ENCODE peak calls at places on chromosomes 4 and X, in ten cellular contexts. Z, V, W, P, R, Y, H, F, E and C are unnamed samples.

GRCh38 chr4:121597346-121597934 is 99.3 kb downstream of the ANXA5 start:
- DNase-seq in Y (no peak), E (no peak), P (peak; percentile 91), H (no peak), W (no peak), F (no peak), V (no peak), Z (no peak), R (peak; percentile 5), C (no peak)

GRCh38 chrX:134622813-134623185 is 35.5 kb downstream of the PLAC1 start:
- DNase-seq in R (no peak), V (no peak), H (no peak), P (peak; percentile 61), E (no peak), F (no peak), W (no peak), Z (no peak), Y (no peak), C (no peak)

GRCh38 chrX:3522016-3522690 is 175.7 kb upstream of the MXRA5 start:
- DNase-seq in Z (no peak), F (no peak), P (no peak), W (no peak), H (no peak), R (peak; percentile 82), Y (no peak), E (no peak), V (no peak), C (no peak)

GRCh38 chrX:73765776-73766465 is 202.9 kb downstream of the CHIC1 start:
- DNase-seq in P (no peak), Y (no peak), R (no peak), H (no peak), F (no peak), E (no peak), Z (no peak), W (no peak), V (no peak), C (no peak)

GRCh38 chr4:94947681-94948108 is 189.9 kb downstream of the BMPR1B start:
- DNase-seq in F (peak; percentile 8), H (no peak), E (no peak), P (peak; percentile 46), V (no peak), Y (no peak), R (no peak), Z (no peak), W (no peak), C (no peak)

GRCh38 chrX:48611703-48612102 is 14.4 kb downstream of the WDR13 start:
- DNase-seq in W (no peak), F (no peak), H (no peak), R (no peak), Y (no peak), V (no peak), Z (no peak), E (no peak), P (no peak), C (no peak)

GRCh38 chrX:102835504-102836146 is 101.4 kb upstream of the RAB40AL start:
- DNase-seq in R (peak; percentile 33), W (no peak), H (no peak), E (no peak), Y (no peak), V (peak; percentile 5), F (peak; percentile 19), P (peak; percentile 23), Z (no peak), C (no peak)

GRCh38 chr4:121943941-121944340 is 7.9 kb downstream of the TRPC3 start:
- DNase-seq in E (no peak), Y (no peak), V (no peak), W (no peak), F (peak; percentile 53), Z (no peak), P (no peak), H (peak; percentile 48), R (no peak), C (no peak)

GRCh38 chrX:119647552-119648420 is 41.6 kb upstream of the NKRF start:
- DNase-seq in Y (peak; percentile 98), W (no peak), R (no peak), E (no peak), Z (no peak), H (no peak), P (no peak), F (no peak), V (no peak), C (no peak)

GRCh38 chr4:26022346-26022891 is 108.4 kb downstream of the SMIM20 start:
- DNase-seq in V (no peak), Y (no peak), W (no peak), F (no peak), H (no peak), R (peak; percentile 80), Z (no peak), E (no peak), P (peak; percentile 36), C (no peak)

GRCh38 chr4:1813915-1814314 is 20.8 kb downstream of the FGFR3 start:
- DNase-seq in F (no peak), H (no peak), E (no peak), Y (no peak), P (no peak), W (no peak), Z (no peak), V (no peak), R (no peak), C (no peak)

GRCh38 chr4:1813231-1813630 is 20.1 kb downstream of the FGFR3 start:
- DNase-seq in Z (no peak), F (no peak), Y (no peak), W (no peak), H (no peak), P (no peak), E (no peak), V (no peak), R (no peak), C (no peak)

GRCh38 chr4:1814453-1814852 is 21.4 kb downstream of the FGFR3 start:
- DNase-seq in P (no peak), V (no peak), Y (no peak), F (no peak), R (no peak), Z (no peak), E (no peak), H (no peak), W (no peak), C (no peak)

GRCh38 chr4:1815096-1815996 is 22.3 kb downstream of the FGFR3 start:
- DNase-seq in E (no peak), Z (no peak), Y (no peak), H (no peak), R (no peak), P (no peak), W (no peak), V (no peak), F (no peak), C (no peak)

GRCh38 chr4:1815997-1816860 is 23.1 kb downstream of the FGFR3 start:
- DNase-seq in Z (no peak), W (no peak), F (no peak), P (no peak), E (no peak), R (no peak), Y (no peak), H (no peak), V (no peak), C (no peak)
- H3K36me3 ChIP-seq in Z (peaks cover 81% of the 10 kb centered on the region), W (peaks cover 88% of the 10 kb centered on the region), F (no peaks in the 10 kb centered on the region), P (peaks cover 23% of the 10 kb centered on the region), E (peaks cover 83% of the 10 kb centered on the region), R (peaks cover 47% of the 10 kb centered on the region), Y (peaks cover 25% of the 10 kb centered on the region), H (peaks cover 22% of the 10 kb centered on the region), V (peaks cover 14% of the 10 kb centered on the region), C (no peaks in the 10 kb centered on the region)

GRCh38 chrX:154444001-154444754 is at the start of gene FAM50A:
- DNase-seq in F (peak; percentile 86), R (peak; percentile 42), V (peak; percentile 53), P (no peak), Z (peak; percentile 87), E (no peak), Y (no peak), H (peak; percentile 92), W (peak; percentile 87), C (peak; percentile 81)

GRCh38 chrX:154448484-154448883 is 4.5 kb downstream of the FAM50A start:
- DNase-seq in F (no peak), V (no peak), W (no peak), Z (no peak), H (no peak), P (no peak), R (no peak), E (no peak), Y (no peak), C (no peak)

GRCh38 chrX:154444755-154445246 is 860 bp downstream of the FAM50A start:
- DNase-seq in Y (no peak), F (no peak), P (no peak), W (no peak), R (no peak), Z (no peak), H (no peak), E (no peak), V (no peak), C (no peak)

GRCh38 chrX:154445776-154446175 is 1.8 kb downstream of the FAM50A start:
- DNase-seq in Z (no peak), V (no peak), P (no peak), W (no peak), R (no peak), F (no peak), Y (no peak), H (no peak), E (no peak), C (no peak)

DNA sequence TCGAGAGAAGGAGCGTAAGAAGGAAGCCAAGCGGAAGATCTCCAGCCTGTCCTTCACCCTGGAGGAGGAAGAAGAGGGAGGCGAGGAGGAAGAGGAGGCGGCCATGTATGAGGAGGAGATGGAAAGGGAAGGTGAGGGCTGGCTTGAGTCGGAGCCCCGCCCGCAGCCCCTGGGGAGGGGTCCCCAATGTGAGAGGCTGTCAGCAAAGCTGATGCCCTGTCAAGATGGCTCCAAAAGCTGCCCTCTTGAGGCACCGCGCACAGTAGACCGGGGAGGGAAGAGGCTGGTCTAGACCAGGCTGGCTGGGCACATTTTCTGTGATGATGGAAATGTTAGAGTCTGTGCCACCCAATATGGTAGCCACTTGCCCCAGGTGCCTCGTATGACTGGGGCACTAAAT is 2.5 kb downstream of the FAM50A start:
- DNase-seq in H (no peak), V (no peak), W (no peak), Z (no peak), E (no peak), F (no peak), Y (no peak), R (no peak), P (no peak), C (no peak)
- H3K36me3 ChIP-seq in H (no peaks in the 10 kb centered on the region), V (no peaks in the 10 kb centered on the region), W (peaks cover 44% of the 10 kb centered on the region), Z (peaks cover 48% of the 10 kb centered on the region), E (peaks cover 54% of the 10 kb centered on the region), F (no peaks in the 10 kb centered on the region), Y (peaks cover 6% of the 10 kb centered on the region), R (peaks cover 59% of the 10 kb centered on the region), P (no peaks in the 10 kb centered on the region), C (no peaks in the 10 kb centered on the region)

DNA sequence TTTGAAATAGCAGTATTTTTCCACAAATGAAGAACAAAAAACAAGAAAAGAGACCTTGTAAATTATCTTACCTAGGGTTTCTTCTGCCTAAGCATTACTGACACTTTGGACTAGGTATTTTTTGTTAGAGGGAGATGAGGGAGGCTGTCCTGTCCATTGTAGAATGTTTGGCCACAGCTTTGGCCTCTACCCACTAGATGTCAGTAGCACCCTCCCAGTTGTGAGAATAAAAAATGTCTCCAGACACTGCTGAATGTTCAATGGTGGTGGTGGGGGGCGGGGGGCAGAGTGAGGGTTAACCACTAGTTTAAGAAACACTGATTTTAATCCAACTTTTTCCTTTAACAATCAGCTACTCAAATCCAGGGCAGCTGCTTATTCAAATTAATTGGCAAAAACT is 25.8 kb downstream of the OTUD4 start:
- DNase-seq in E (no peak), W (no peak), Z (no peak), R (peak; percentile 35), P (peak; percentile 8), V (no peak), Y (no peak), F (peak; percentile 50), H (no peak), C (no peak)
- H3K36me3 ChIP-seq in E (peaks cover 41% of the 10 kb centered on the region), W (peaks cover 72% of the 10 kb centered on the region), Z (peaks cover 99% of the 10 kb centered on the region), R (peaks cover 7% of the 10 kb centered on the region), P (peaks cover 44% of the 10 kb centered on the region), V (peaks cover 3% of the 10 kb centered on the region), Y (peaks cover under 1% of the 10 kb centered on the region), F (peaks cover 17% of the 10 kb centered on the region), H (peaks cover 54% of the 10 kb centered on the region), C (no peaks in the 10 kb centered on the region)

GRCh38 chr4:113368056-113368455 is 318.6 kb downstream of the ANK2 start:
- DNase-seq in P (peak; percentile 28), W (no peak), E (no peak), R (peak; percentile 97), V (no peak), H (no peak), F (no peak), Y (no peak), Z (no peak), C (no peak)
- H3K36me3 ChIP-seq in P (no peaks in the 10 kb centered on the region), W (peaks cover 74% of the 10 kb centered on the region), E (peaks cover 25% of the 10 kb centered on the region), R (no peaks in the 10 kb centered on the region), V (no peaks in the 10 kb centered on the region), H (no peaks in the 10 kb centered on the region), F (peaks cover 37% of the 10 kb centered on the region), Y (no peaks in the 10 kb centered on the region), Z (peaks cover 5% of the 10 kb centered on the region), C (no peaks in the 10 kb centered on the region)